ENCODE peak calls at places on chromosomes 16 and 17, in seven cellular contexts. One of them, this sample, is unnamed.

GRCh38 chr17:9236286-9237052 is 215.2 kb downstream of the NTN1 start:
- DNase-seq in IMR-90: no peak
- DNase-seq in foreskin keratinocyte: no peak
- DNase-seq in HFFc6: no peak
- DNase-seq in spleen: peak; percentile 57
- DNase-seq in adrenal gland: no peak
- DNase-seq in heart right ventricle: no peak
- DNase-seq in this sample: peak; percentile 25

GRCh38 chr17:80855968-80856862 is 135.4 kb upstream of the CHMP6 start:
- DNase-seq in IMR-90: peak; percentile 100
- DNase-seq in foreskin keratinocyte: peak; percentile 92
- DNase-seq in HFFc6: peak; percentile 98
- DNase-seq in spleen: peak; percentile 82
- DNase-seq in adrenal gland: peak; percentile 83
- DNase-seq in heart right ventricle: no peak
- DNase-seq in this sample: peak; percentile 99

GRCh38 chr17:28758411-28759121 is 14.8 kb downstream of the TRAF4 start:
- DNase-seq in IMR-90: no peak
- DNase-seq in foreskin keratinocyte: no peak
- DNase-seq in HFFc6: no peak
- DNase-seq in spleen: peak; percentile 75
- DNase-seq in adrenal gland: no peak
- DNase-seq in heart right ventricle: no peak
- DNase-seq in this sample: no peak

GRCh38 chr16:26981266-26981938 is 85.3 kb upstream of the C16orf82 start:
- DNase-seq in IMR-90: peak; percentile 93
- DNase-seq in foreskin keratinocyte: no peak
- DNase-seq in HFFc6: peak; percentile 73
- DNase-seq in spleen: no peak
- DNase-seq in adrenal gland: no peak
- DNase-seq in heart right ventricle: no peak
- DNase-seq in this sample: peak; percentile 57

GRCh38 chr16:67833418-67834241 is 8.5 kb upstream of the THAP11 start:
- DNase-seq in IMR-90: peak; percentile 84
- DNase-seq in foreskin keratinocyte: peak; percentile 37
- DNase-seq in HFFc6: peak; percentile 86
- DNase-seq in spleen: peak; percentile 98
- DNase-seq in adrenal gland: peak; percentile 94
- DNase-seq in heart right ventricle: peak; percentile 95
- DNase-seq in this sample: peak; percentile 82

GRCh38 chr17:77116371-77116860 is 24.4 kb upstream of the SEC14L1 start:
- DNase-seq in IMR-90: no peak
- DNase-seq in foreskin keratinocyte: no peak
- DNase-seq in HFFc6: no peak
- DNase-seq in spleen: no peak
- DNase-seq in adrenal gland: no peak
- DNase-seq in heart right ventricle: no peak
- DNase-seq in this sample: no peak

GRCh38 chr17:19249681-19250080 is 12.5 kb downstream of the EPN2 start:
- DNase-seq in IMR-90: no peak
- DNase-seq in foreskin keratinocyte: no peak
- DNase-seq in HFFc6: no peak
- DNase-seq in spleen: no peak
- DNase-seq in adrenal gland: no peak
- DNase-seq in heart right ventricle: no peak
- DNase-seq in this sample: no peak

GRCh38 chr17:61282377-61282776 is 117.3 kb upstream of the TBX2 start:
- DNase-seq in IMR-90: no peak
- DNase-seq in foreskin keratinocyte: no peak
- DNase-seq in HFFc6: no peak
- DNase-seq in spleen: no peak
- DNase-seq in adrenal gland: no peak
- DNase-seq in heart right ventricle: no peak
- DNase-seq in this sample: no peak

GRCh38 chr16:85649411-85649977 is 36.4 kb downstream of the GSE1 start:
- DNase-seq in IMR-90: no peak
- DNase-seq in foreskin keratinocyte: no peak
- DNase-seq in HFFc6: no peak
- DNase-seq in spleen: no peak
- DNase-seq in adrenal gland: no peak
- DNase-seq in heart right ventricle: no peak
- DNase-seq in this sample: no peak

GRCh38 chr16:14377326-14377725 is 252.7 kb downstream of the PARN start:
- DNase-seq in IMR-90: peak; percentile 67
- DNase-seq in foreskin keratinocyte: no peak
- DNase-seq in HFFc6: peak; percentile 34
- DNase-seq in spleen: no peak
- DNase-seq in adrenal gland: no peak
- DNase-seq in heart right ventricle: no peak
- DNase-seq in this sample: peak; percentile 34

GRCh38 chr17:6479626-6480324 is 35.5 kb downstream of the PIMREG start:
- DNase-seq in IMR-90: no peak
- DNase-seq in foreskin keratinocyte: no peak
- DNase-seq in HFFc6: no peak
- DNase-seq in spleen: no peak
- DNase-seq in adrenal gland: no peak
- DNase-seq in heart right ventricle: no peak
- DNase-seq in this sample: no peak

GRCh38 chr17:44374306-44375195 is 10.9 kb upstream of the FAM171A2 start:
- DNase-seq in IMR-90: peak; percentile 15
- DNase-seq in foreskin keratinocyte: no peak
- DNase-seq in HFFc6: no peak
- DNase-seq in spleen: no peak
- DNase-seq in adrenal gland: no peak
- DNase-seq in heart right ventricle: no peak
- DNase-seq in this sample: no peak

GRCh38 chr16:844638-845348 is 44.3 kb upstream of the GNG13 start:
- DNase-seq in IMR-90: no peak
- DNase-seq in foreskin keratinocyte: no peak
- DNase-seq in HFFc6: no peak
- DNase-seq in spleen: no peak
- DNase-seq in adrenal gland: no peak
- DNase-seq in heart right ventricle: peak; percentile 6
- DNase-seq in this sample: no peak

GRCh38 chr17:62781356-62781755 is 26.8 kb downstream of the MARCHF10 start:
- DNase-seq in IMR-90: peak; percentile 57
- DNase-seq in foreskin keratinocyte: no peak
- DNase-seq in HFFc6: no peak
- DNase-seq in spleen: no peak
- DNase-seq in adrenal gland: no peak
- DNase-seq in heart right ventricle: no peak
- DNase-seq in this sample: peak; percentile 90

GRCh38 chr17:1782171-1782567 is 20.3 kb downstream of the SERPINF1 start:
- DNase-seq in IMR-90: no peak
- DNase-seq in foreskin keratinocyte: no peak
- DNase-seq in HFFc6: no peak
- DNase-seq in spleen: no peak
- DNase-seq in adrenal gland: no peak
- DNase-seq in heart right ventricle: no peak
- DNase-seq in this sample: no peak

GRCh38 chr17:75010683-75011406 is 1.6 kb upstream of the MRPL58 start:
- DNase-seq in IMR-90: peak; percentile 55
- DNase-seq in foreskin keratinocyte: peak; percentile 44
- DNase-seq in HFFc6: peak; percentile 63
- DNase-seq in spleen: no peak
- DNase-seq in adrenal gland: peak; percentile 51
- DNase-seq in heart right ventricle: peak; percentile 38
- DNase-seq in this sample: no peak

GRCh38 chr16:71542377-71542776 is 16.2 kb downstream of the CHST4 start:
- DNase-seq in IMR-90: peak; percentile 6
- DNase-seq in foreskin keratinocyte: no peak
- DNase-seq in HFFc6: no peak
- DNase-seq in spleen: peak; percentile 75
- DNase-seq in adrenal gland: peak; percentile 22
- DNase-seq in heart right ventricle: peak; percentile 22
- DNase-seq in this sample: peak; percentile 14

GRCh38 chr16:53968896-53969295 is 264.9 kb downstream of the FTO start:
- DNase-seq in IMR-90: peak; percentile 37
- DNase-seq in foreskin keratinocyte: no peak
- DNase-seq in HFFc6: peak; percentile 3
- DNase-seq in spleen: no peak
- DNase-seq in adrenal gland: no peak
- DNase-seq in heart right ventricle: no peak
- DNase-seq in this sample: peak; percentile 43

GRCh38 chr16:70695351-70696070 is 9.7 kb upstream of the MTSS2 start:
- DNase-seq in IMR-90: no peak
- DNase-seq in foreskin keratinocyte: no peak
- DNase-seq in HFFc6: no peak
- DNase-seq in spleen: peak; percentile 87
- DNase-seq in adrenal gland: no peak
- DNase-seq in heart right ventricle: peak; percentile 73
- DNase-seq in this sample: peak; percentile 49

GRCh38 chr16:83989300-83989699 is 21.3 kb downstream of the NECAB2 start:
- DNase-seq in IMR-90: no peak
- DNase-seq in foreskin keratinocyte: no peak
- DNase-seq in HFFc6: no peak
- DNase-seq in spleen: no peak
- DNase-seq in adrenal gland: no peak
- DNase-seq in heart right ventricle: no peak
- DNase-seq in this sample: no peak

GRCh38 chr16:68972720-68973119 is 129.4 kb downstream of the TANGO6 start:
- DNase-seq in IMR-90: peak; percentile 70
- DNase-seq in foreskin keratinocyte: no peak
- DNase-seq in HFFc6: peak; percentile 63
- DNase-seq in spleen: no peak
- DNase-seq in adrenal gland: no peak
- DNase-seq in heart right ventricle: no peak
- DNase-seq in this sample: peak; percentile 59

GRCh38 chr16:12801511-12802042 is 2.1 kb downstream of the CPPED1 start:
- DNase-seq in IMR-90: peak; percentile 56
- DNase-seq in foreskin keratinocyte: no peak
- DNase-seq in HFFc6: peak; percentile 95
- DNase-seq in spleen: no peak
- DNase-seq in adrenal gland: no peak
- DNase-seq in heart right ventricle: no peak
- DNase-seq in this sample: peak; percentile 94

GRCh38 chr16:89422905-89423630 is 67.3 kb downstream of the ANKRD11 start:
- DNase-seq in IMR-90: peak; percentile 79
- DNase-seq in foreskin keratinocyte: no peak
- DNase-seq in HFFc6: peak; percentile 54
- DNase-seq in spleen: no peak
- DNase-seq in adrenal gland: no peak
- DNase-seq in heart right ventricle: no peak
- DNase-seq in this sample: peak; percentile 45

GRCh38 chr17:79090503-79091372 is 16.1 kb downstream of the ENGASE start:
- DNase-seq in IMR-90: no peak
- DNase-seq in foreskin keratinocyte: no peak
- DNase-seq in HFFc6: no peak
- DNase-seq in spleen: no peak
- DNase-seq in adrenal gland: no peak
- DNase-seq in heart right ventricle: no peak
- DNase-seq in this sample: no peak
- TF ChIP-seq CTCF in IMR-90: peak; percentile 17
- TF ChIP-seq CTCF in foreskin keratinocyte: peak; percentile 50
- TF ChIP-seq CTCF in HFFc6: peak; percentile 64
- TF ChIP-seq CTCF in spleen: no peak
- TF ChIP-seq CTCF in adrenal gland: no peak
- TF ChIP-seq CTCF in heart right ventricle: no peak
- TF ChIP-seq CTCF in this sample: peak; percentile 25

GRCh38 chr16:19212059-19212458 is 44.0 kb downstream of the SYT17 start:
- DNase-seq in IMR-90: no peak
- DNase-seq in foreskin keratinocyte: no peak
- DNase-seq in HFFc6: no peak
- DNase-seq in spleen: no peak
- DNase-seq in adrenal gland: no peak
- DNase-seq in heart right ventricle: no peak
- DNase-seq in this sample: no peak

GRCh38 chr16:19210175-19210924 is 42.3 kb downstream of the SYT17 start:
- DNase-seq in IMR-90: peak; percentile 63
- DNase-seq in foreskin keratinocyte: no peak
- DNase-seq in HFFc6: peak; percentile 2
- DNase-seq in spleen: no peak
- DNase-seq in adrenal gland: no peak
- DNase-seq in heart right ventricle: no peak
- DNase-seq in this sample: no peak

GRCh38 chr16:19210968-19211367 is 42.9 kb downstream of the SYT17 start:
- DNase-seq in IMR-90: no peak
- DNase-seq in foreskin keratinocyte: no peak
- DNase-seq in HFFc6: no peak
- DNase-seq in spleen: peak; percentile 77
- DNase-seq in adrenal gland: no peak
- DNase-seq in heart right ventricle: no peak
- DNase-seq in this sample: no peak

GRCh38 chr16:19215705-19216104 is 47.7 kb downstream of the SYT17 start:
- DNase-seq in IMR-90: no peak
- DNase-seq in foreskin keratinocyte: no peak
- DNase-seq in HFFc6: no peak
- DNase-seq in spleen: no peak
- DNase-seq in adrenal gland: no peak
- DNase-seq in heart right ventricle: no peak
- DNase-seq in this sample: no peak

DNA sequence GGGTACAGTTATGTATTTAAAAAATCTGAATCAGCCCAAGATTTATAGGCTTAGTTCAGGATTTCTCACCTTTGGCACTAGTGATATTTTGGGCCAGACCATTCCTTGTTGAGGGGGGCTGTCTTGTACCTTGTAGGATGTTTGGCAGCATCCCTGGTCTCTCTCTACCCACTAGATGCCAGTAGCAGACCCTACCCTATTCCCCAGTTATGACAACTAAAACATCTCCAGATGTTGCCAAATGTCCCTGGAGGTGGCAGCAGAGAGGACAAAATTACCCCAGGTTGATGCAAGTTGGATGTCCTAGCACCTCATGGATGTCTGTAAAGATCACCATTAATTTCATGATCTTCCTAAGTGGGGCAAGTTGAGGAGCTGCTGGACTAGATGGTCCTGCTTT is 45.8 kb downstream of the SYT17 start:
- DNase-seq in IMR-90: no peak
- DNase-seq in foreskin keratinocyte: no peak
- DNase-seq in HFFc6: no peak
- DNase-seq in spleen: no peak
- DNase-seq in adrenal gland: no peak
- DNase-seq in heart right ventricle: no peak
- DNase-seq in this sample: no peak
- TF ChIP-seq CTCF in IMR-90: no peak
- TF ChIP-seq CTCF in foreskin keratinocyte: peak; percentile 19
- TF ChIP-seq CTCF in HFFc6: peak; percentile 27
- TF ChIP-seq CTCF in spleen: no peak
- TF ChIP-seq CTCF in adrenal gland: no peak
- TF ChIP-seq CTCF in heart right ventricle: no peak
- TF ChIP-seq CTCF in this sample: no peak

DNA sequence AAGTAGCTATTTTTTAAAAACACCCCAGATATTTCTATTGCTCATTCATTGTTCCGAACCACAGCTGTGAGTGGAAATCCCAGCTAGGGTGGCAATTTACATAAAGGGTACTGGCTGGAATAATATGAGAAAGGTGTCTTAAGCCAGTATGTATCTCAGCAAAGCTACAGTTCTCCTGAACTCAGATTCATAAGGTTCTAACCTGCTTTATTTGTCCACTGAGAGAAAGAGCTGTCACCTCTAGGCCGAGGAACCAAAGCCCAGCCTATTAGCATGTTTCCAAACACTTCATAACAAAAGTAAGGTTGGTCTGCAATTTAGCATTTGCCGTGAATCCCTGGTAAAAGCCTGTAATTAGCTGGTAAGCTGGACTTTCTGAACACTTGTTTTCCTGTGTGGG is 57.0 kb upstream of the CLEC19A start:
- DNase-seq in IMR-90: no peak
- DNase-seq in foreskin keratinocyte: no peak
- DNase-seq in HFFc6: no peak
- DNase-seq in spleen: no peak
- DNase-seq in adrenal gland: no peak
- DNase-seq in heart right ventricle: no peak
- DNase-seq in this sample: no peak
- TF ChIP-seq CTCF in IMR-90: no peak
- TF ChIP-seq CTCF in foreskin keratinocyte: no peak
- TF ChIP-seq CTCF in HFFc6: no peak
- TF ChIP-seq CTCF in spleen: no peak
- TF ChIP-seq CTCF in adrenal gland: no peak
- TF ChIP-seq CTCF in heart right ventricle: no peak
- TF ChIP-seq CTCF in this sample: no peak

GRCh38 chr16:9976641-9977040 is 205.6 kb downstream of the GRIN2A start:
- DNase-seq in IMR-90: no peak
- DNase-seq in foreskin keratinocyte: no peak
- DNase-seq in HFFc6: no peak
- DNase-seq in spleen: no peak
- DNase-seq in adrenal gland: no peak
- DNase-seq in heart right ventricle: no peak
- DNase-seq in this sample: no peak
- TF ChIP-seq CTCF in IMR-90: no peak
- TF ChIP-seq CTCF in foreskin keratinocyte: no peak
- TF ChIP-seq CTCF in HFFc6: no peak
- TF ChIP-seq CTCF in spleen: no peak
- TF ChIP-seq CTCF in adrenal gland: no peak
- TF ChIP-seq CTCF in heart right ventricle: no peak
- TF ChIP-seq CTCF in this sample: no peak

This sample was measured in AG10803.